ENCODE peak calls at places on chromosome 15, in four cellular contexts. H, F, B and R are unnamed samples.

GRCh38 chr15:40982855-40983254 is 29.6 kb downstream of the CHAC1 start:
- DNase-seq in H (no peak), F (no peak), B (no peak), R (no peak)

GRCh38 chr15:89662893-89663673 is 7.8 kb upstream of the KIF7 start:
- DNase-seq in H (no peak), F (no peak), B (no peak), R (no peak)

GRCh38 chr15:41411031-41411430 is 5.9 kb upstream of the RTF1 start:
- DNase-seq in H (no peak), F (no peak), B (no peak), R (no peak)

GRCh38 chr15:59274126-59274970 is 67.7 kb downstream of the LDHAL6B start:
- DNase-seq in H (no peak), F (no peak), B (no peak), R (peak)

GRCh38 chr15:90552929-90553211 is 23.1 kb downstream of the CRTC3 start:
- DNase-seq in H (no peak), F (no peak), B (no peak), R (no peak)

GRCh38 chr15:45611305-45611704 is 23.5 kb upstream of the SQOR start:
- DNase-seq in H (no peak), F (no peak), B (peak), R (peak)

GRCh38 chr15:90231028-90232017 is 2.4 kb downstream of the CIB1 start:
- DNase-seq in H (no peak), F (no peak), B (peak), R (peak)

GRCh38 chr15:88905576-88905975 is 7.6 kb downstream of the MFGE8 start:
- DNase-seq in H (no peak), F (no peak), B (no peak), R (no peak)

GRCh38 chr15:49927462-49927861 is 191.6 kb downstream of the ATP8B4 start:
- DNase-seq in H (no peak), F (no peak), B (no peak), R (no peak)

GRCh38 chr15:80489030-80489594 is 84.9 kb downstream of the ARNT2 start:
- DNase-seq in H (no peak), F (no peak), B (no peak), R (no peak)

GRCh38 chr15:86555939-86556725 is 476.5 kb downstream of the AGBL1 start:
- DNase-seq in H (no peak), F (no peak), B (no peak), R (no peak)

GRCh38 chr15:70111203-70112017 is 13.7 kb upstream of the TLE3 start:
- DNase-seq in H (no peak), F (no peak), B (no peak), R (no peak)

GRCh38 chr15:40891810-40892448 is 2.3 kb upstream of the VPS18 start:
- DNase-seq in H (no peak), F (no peak), B (peak), R (peak)

GRCh38 chr15:61879219-61879618 is 181.0 kb downstream of the VPS13C start:
- DNase-seq in H (no peak), F (no peak), B (no peak), R (no peak)

GRCh38 chr15:77642019-77642418 is 9.3 kb upstream of the LINGO1 start:
- DNase-seq in H (no peak), F (no peak), B (no peak), R (no peak)

GRCh38 chr15:78264304-78265136 is at the start of gene DNAJA4:
- DNase-seq in H (no peak), F (no peak), B (peak), R (peak)

GRCh38 chr15:76169792-76170425 is 110.1 kb downstream of the TMEM266 start:
- DNase-seq in H (no peak), F (no peak), B (no peak), R (no peak)

GRCh38 chr15:77393471-77393840 is 26.4 kb downstream of the PEAK1 start:
- DNase-seq in H (no peak), F (no peak), B (no peak), R (no peak)

GRCh38 chr15:77514635-77515421 is 94.1 kb downstream of the HMG20A start:
- DNase-seq in H (no peak), F (no peak), B (no peak), R (no peak)

GRCh38 chr15:72472907-72473669 is 1.0 kb upstream of the ARIH1 start:
- DNase-seq in H (no peak), F (no peak), B (no peak), R (no peak)

GRCh38 chr15:97684249-97684648 is 276.3 kb upstream of the ARRDC4 start:
- DNase-seq in H (no peak), F (no peak), B (no peak), R (no peak)

GRCh38 chr15:24948495-24948894 is 6.3 kb upstream of the SNRPN start:
- DNase-seq in H (no peak), F (no peak), B (no peak), R (no peak)

GRCh38 chr15:39908186-39908585 is 11.9 kb downstream of the GPR176 start:
- DNase-seq in H (no peak), F (no peak), B (no peak), R (no peak)

GRCh38 chr15:90300541-90300940 is 35.1 kb downstream of the NGRN start:
- DNase-seq in H (no peak), F (peak), B (no peak), R (no peak)

DNA sequence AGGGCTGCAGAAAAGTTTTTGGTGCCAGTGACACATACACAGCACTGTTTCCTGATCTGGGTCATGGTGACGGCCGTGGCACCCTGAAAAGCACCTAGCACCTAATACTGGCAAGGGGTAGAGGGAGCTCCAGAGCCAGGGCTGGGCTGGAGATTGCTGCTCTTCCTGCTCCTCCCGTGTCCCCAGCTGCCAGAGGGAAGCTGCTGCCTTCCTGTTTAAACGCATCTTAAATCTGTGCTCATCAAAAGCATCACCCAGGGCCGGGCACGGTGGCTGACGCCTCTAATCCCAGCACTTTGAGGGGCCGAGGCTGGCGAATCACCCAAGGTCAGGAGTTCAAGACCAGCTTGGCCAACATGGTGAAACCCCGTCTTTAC is 156.7 kb upstream of the MEF2A start:
- DNase-seq in H (no peak), F (no peak), B (peak), R (peak)
- TF ChIP-seq CTCF in H (peak), F (peak), B (peak), R (peak)

GRCh38 chr15:42581272-42581730 is 5.9 kb downstream of the STARD9 start:
- DNase-seq in H (peak), F (peak), B (peak), R (peak)
- TF ChIP-seq CTCF in H (no peak), F (no peak), B (no peak), R (no peak)

GRCh38 chr15:57663262-57663661 is 43.3 kb upstream of the POLR2M start:
- DNase-seq in H (no peak), F (no peak), B (no peak), R (no peak)

GRCh38 chr15:57665187-57665586 is 41.3 kb upstream of the POLR2M start:
- DNase-seq in H (no peak), F (no peak), B (no peak), R (no peak)

GRCh38 chr15:57668074-57668473 is 38.4 kb upstream of the POLR2M start:
- DNase-seq in H (no peak), F (no peak), B (no peak), R (no peak)

GRCh38 chr15:57665939-57666338 is 40.6 kb upstream of the POLR2M start:
- DNase-seq in H (no peak), F (no peak), B (no peak), R (no peak)

GRCh38 chr15:57667171-57667924 is 39.2 kb upstream of the POLR2M start:
- DNase-seq in H (no peak), F (no peak), B (no peak), R (no peak)
- TF ChIP-seq CTCF in H (no peak), F (peak), B (no peak), R (no peak)

GRCh38 chr15:58182460-58183163 is 44.4 kb downstream of the AQP9 start:
- DNase-seq in H (no peak), F (no peak), B (peak), R (peak)
- TF ChIP-seq CTCF in H (peak), F (peak), B (peak), R (peak)

DNA sequence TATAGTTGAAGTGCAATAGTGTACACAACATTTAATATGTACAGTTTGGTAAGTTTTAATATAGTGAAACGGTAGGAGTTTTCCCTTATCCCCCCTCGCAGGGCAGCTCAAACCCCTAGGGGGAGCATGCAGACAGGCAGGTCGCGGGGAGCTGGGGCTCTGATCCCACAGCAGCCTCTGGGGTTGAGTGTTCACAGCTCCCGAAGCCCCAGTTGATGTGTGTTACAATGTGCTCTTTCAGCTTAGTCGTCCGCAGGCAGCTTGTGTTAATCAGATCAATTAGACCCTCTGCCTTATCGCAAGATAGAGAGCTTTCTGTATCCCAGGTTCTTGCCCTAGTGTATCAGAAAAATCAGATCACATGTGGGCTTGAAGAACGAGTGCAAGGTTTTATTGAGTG is 143.1 kb upstream of the CHRNA7 start:
- DNase-seq in H (no peak), F (no peak), B (no peak), R (no peak)
- TF ChIP-seq CTCF in H (no peak), F (no peak), B (no peak), R (no peak)

GRCh38 chr15:74231475-74231874 is 4.7 kb upstream of the CCDC33 start:
- DNase-seq in H (no peak), F (no peak), B (no peak), R (no peak)

GRCh38 chr15:74234598-74234875 is 1.6 kb upstream of the CCDC33 start:
- DNase-seq in H (no peak), F (no peak), B (no peak), R (no peak)

GRCh38 chr15:74233864-74234597 is 2.1 kb upstream of the CCDC33 start:
- DNase-seq in H (no peak), F (no peak), B (no peak), R (no peak)

GRCh38 chr15:74235962-74236361 is at the start of gene CCDC33:
- DNase-seq in H (peak), F (no peak), B (peak), R (peak)

DNA sequence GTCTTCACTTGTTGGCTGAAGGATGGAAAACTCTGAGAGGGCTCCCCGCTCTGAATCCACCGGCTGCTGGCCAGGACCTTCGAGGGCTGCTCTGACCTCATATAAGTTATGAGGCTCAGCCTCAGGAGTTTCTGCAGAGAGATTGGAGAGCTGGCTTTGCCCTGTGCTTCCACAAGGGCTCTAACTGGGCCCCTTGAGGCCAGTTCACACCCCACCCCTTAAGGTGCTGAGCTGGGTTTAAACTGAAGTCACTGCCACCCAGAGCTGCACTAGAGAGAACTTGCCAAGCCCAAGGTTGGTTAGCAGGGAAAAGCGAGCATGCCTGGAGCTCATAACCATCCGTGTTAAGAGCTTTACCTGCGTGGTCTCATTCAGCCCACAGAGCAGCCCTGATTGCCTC is 2.8 kb upstream of the CCDC33 start:
- DNase-seq in H (no peak), F (no peak), B (no peak), R (no peak)
- TF ChIP-seq CTCF in H (no peak), F (no peak), B (no peak), R (no peak)

DNA sequence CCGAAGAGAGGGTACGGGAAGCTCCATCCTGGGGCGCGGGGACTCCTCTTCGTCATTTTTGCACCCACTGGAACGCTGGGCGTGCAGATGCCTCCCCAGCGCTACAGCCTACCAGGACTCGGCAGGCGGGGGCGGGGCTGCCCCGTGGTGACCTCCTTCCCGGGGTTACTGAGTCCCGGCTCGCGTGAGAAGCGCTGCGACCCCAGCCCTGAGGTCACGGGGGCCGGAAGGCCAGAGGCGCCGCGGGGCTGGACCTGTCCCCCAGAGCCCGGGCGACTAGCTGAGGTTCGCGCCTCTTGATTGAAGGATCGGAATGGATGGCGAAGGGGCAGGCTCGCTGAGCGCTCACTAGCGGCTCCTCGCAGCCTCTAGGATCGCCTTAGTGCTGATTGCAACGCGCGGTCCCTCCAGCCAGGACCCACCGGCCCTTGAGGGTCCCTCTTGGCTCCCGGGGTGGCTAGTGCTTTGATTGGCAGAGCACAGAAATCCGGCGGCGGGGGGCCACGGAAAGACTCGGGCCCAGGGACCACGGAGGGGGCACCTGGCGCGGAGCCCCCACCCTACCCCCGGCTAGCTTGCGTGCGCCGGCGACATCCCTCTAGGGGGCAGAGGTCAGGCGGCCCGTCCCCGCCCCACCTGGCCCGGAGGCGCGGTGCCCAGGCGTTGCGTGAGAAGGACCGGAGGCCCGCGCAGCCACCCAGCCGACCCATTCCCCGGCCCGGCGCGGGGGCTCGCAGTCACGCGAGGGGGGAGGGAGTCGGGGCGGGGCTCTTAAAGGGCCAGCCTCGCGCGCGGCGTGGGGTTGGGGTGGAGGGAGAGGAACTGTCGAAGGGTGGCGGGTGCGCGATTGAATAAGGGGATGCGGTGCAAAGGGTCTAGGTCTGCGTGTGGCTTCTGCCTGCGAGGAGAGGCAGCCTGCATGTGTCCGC is 781 bp upstream of the CYP1A1 start:
- DNase-seq in H (no peak), F (no peak), B (peak), R (peak)
- TF ChIP-seq CTCF in H (no peak), F (no peak), B (no peak), R (no peak)